ENCODE peak calls at places on chromosomes 6 and 20, in ten cellular contexts. One of them, this sample, is unnamed.

GRCh38 chr6:157227202-157228166 is 95.8 kb downstream of the TMEM242 start:
- DNase-seq in OCI-LY7: peak
- DNase-seq in fibroblast of mammary gland: peak
- DNase-seq in upper lobe of right lung: peak
- DNase-seq in upper lobe of left lung: no peak
- DNase-seq in left lung: no peak
- DNase-seq in endodermal cell: peak
- DNase-seq in fibroblast of lung: no peak
- DNase-seq in HCT116: no peak
- DNase-seq in astrocyte of the spinal cord: no peak
- DNase-seq in this sample: no peak

GRCh38 chr6:80528115-80528514 is 421.6 kb downstream of the BCKDHB start:
- DNase-seq in fibroblast of lung: no peak
- DNase-seq in OCI-LY7: no peak
- DNase-seq in upper lobe of left lung: no peak
- DNase-seq in fibroblast of mammary gland: no peak
- DNase-seq in endodermal cell: no peak
- DNase-seq in HCT116: no peak
- DNase-seq in astrocyte of the spinal cord: no peak
- DNase-seq in left lung: no peak
- DNase-seq in upper lobe of right lung: no peak
- DNase-seq in this sample: no peak

GRCh38 chr20:45300961-45301360 is 5.7 kb upstream of the RBPJL start:
- DNase-seq in left lung: no peak
- DNase-seq in OCI-LY7: peak
- DNase-seq in HCT116: peak
- DNase-seq in upper lobe of right lung: no peak
- DNase-seq in astrocyte of the spinal cord: no peak
- DNase-seq in upper lobe of left lung: no peak
- DNase-seq in fibroblast of lung: peak
- DNase-seq in fibroblast of mammary gland: peak
- DNase-seq in endodermal cell: peak
- DNase-seq in this sample: peak

GRCh38 chr20:11581271-11581670 is 336.4 kb upstream of the BTBD3 start:
- DNase-seq in astrocyte of the spinal cord: no peak
- DNase-seq in HCT116: peak
- DNase-seq in upper lobe of left lung: no peak
- DNase-seq in fibroblast of lung: no peak
- DNase-seq in fibroblast of mammary gland: peak
- DNase-seq in upper lobe of right lung: no peak
- DNase-seq in left lung: no peak
- DNase-seq in OCI-LY7: no peak
- DNase-seq in endodermal cell: no peak
- DNase-seq in this sample: no peak

GRCh38 chr20:56657879-56658278 is 28.8 kb downstream of the TFAP2C start:
- DNase-seq in left lung: no peak
- DNase-seq in fibroblast of mammary gland: no peak
- DNase-seq in astrocyte of the spinal cord: no peak
- DNase-seq in OCI-LY7: no peak
- DNase-seq in fibroblast of lung: no peak
- DNase-seq in endodermal cell: no peak
- DNase-seq in upper lobe of right lung: no peak
- DNase-seq in upper lobe of left lung: no peak
- DNase-seq in HCT116: no peak
- DNase-seq in this sample: no peak

GRCh38 chr6:19410477-19410876 is 426.7 kb upstream of the ID4 start:
- DNase-seq in upper lobe of right lung: no peak
- DNase-seq in fibroblast of mammary gland: peak
- DNase-seq in upper lobe of left lung: no peak
- DNase-seq in left lung: no peak
- DNase-seq in endodermal cell: no peak
- DNase-seq in fibroblast of lung: peak
- DNase-seq in HCT116: no peak
- DNase-seq in OCI-LY7: no peak
- DNase-seq in astrocyte of the spinal cord: peak
- DNase-seq in this sample: no peak

GRCh38 chr6:76631641-76632040 is 559.2 kb upstream of the IMPG1 start:
- DNase-seq in endodermal cell: no peak
- DNase-seq in fibroblast of lung: no peak
- DNase-seq in HCT116: no peak
- DNase-seq in astrocyte of the spinal cord: no peak
- DNase-seq in upper lobe of left lung: peak
- DNase-seq in OCI-LY7: no peak
- DNase-seq in upper lobe of right lung: no peak
- DNase-seq in left lung: no peak
- DNase-seq in fibroblast of mammary gland: no peak
- DNase-seq in this sample: no peak

GRCh38 chr6:96823743-96824142 is 13.5 kb downstream of the GPR63 start:
- DNase-seq in fibroblast of mammary gland: peak
- DNase-seq in astrocyte of the spinal cord: no peak
- DNase-seq in upper lobe of left lung: no peak
- DNase-seq in left lung: no peak
- DNase-seq in OCI-LY7: no peak
- DNase-seq in HCT116: no peak
- DNase-seq in upper lobe of right lung: no peak
- DNase-seq in endodermal cell: no peak
- DNase-seq in fibroblast of lung: no peak
- DNase-seq in this sample: no peak

GRCh38 chr6:161748535-161749386 is 474.9 kb upstream of the AGPAT4 start:
- DNase-seq in left lung: no peak
- DNase-seq in fibroblast of lung: peak
- DNase-seq in upper lobe of left lung: no peak
- DNase-seq in OCI-LY7: peak
- DNase-seq in HCT116: peak
- DNase-seq in fibroblast of mammary gland: no peak
- DNase-seq in upper lobe of right lung: no peak
- DNase-seq in endodermal cell: peak
- DNase-seq in astrocyte of the spinal cord: no peak
- DNase-seq in this sample: peak

GRCh38 chr6:161218222-161218621 is 55.6 kb downstream of the AGPAT4 start:
- DNase-seq in upper lobe of left lung: no peak
- DNase-seq in left lung: no peak
- DNase-seq in endodermal cell: no peak
- DNase-seq in astrocyte of the spinal cord: no peak
- DNase-seq in fibroblast of lung: no peak
- DNase-seq in fibroblast of mammary gland: peak
- DNase-seq in upper lobe of right lung: no peak
- DNase-seq in OCI-LY7: peak
- DNase-seq in HCT116: no peak
- DNase-seq in this sample: no peak

GRCh38 chr20:36084897-36085617 is 69.5 kb upstream of the EPB41L1 start:
- DNase-seq in upper lobe of right lung: no peak
- DNase-seq in OCI-LY7: no peak
- DNase-seq in HCT116: no peak
- DNase-seq in left lung: no peak
- DNase-seq in upper lobe of left lung: no peak
- DNase-seq in astrocyte of the spinal cord: peak
- DNase-seq in fibroblast of lung: peak
- DNase-seq in endodermal cell: no peak
- DNase-seq in fibroblast of mammary gland: peak
- DNase-seq in this sample: no peak
- TF ChIP-seq CTCF in upper lobe of right lung: no peak
- TF ChIP-seq CTCF in OCI-LY7: no peak
- TF ChIP-seq CTCF in HCT116: no peak
- TF ChIP-seq CTCF in left lung: no peak
- TF ChIP-seq CTCF in upper lobe of left lung: no peak
- TF ChIP-seq CTCF in astrocyte of the spinal cord: no peak
- TF ChIP-seq CTCF in fibroblast of lung: no peak
- TF ChIP-seq CTCF in endodermal cell: no peak
- TF ChIP-seq CTCF in fibroblast of mammary gland: no peak
- TF ChIP-seq CTCF in this sample: no peak

GRCh38 chr6:163443985-163444553 is 29.6 kb downstream of the QKI start:
- DNase-seq in fibroblast of mammary gland: no peak
- DNase-seq in HCT116: no peak
- DNase-seq in fibroblast of lung: no peak
- DNase-seq in astrocyte of the spinal cord: no peak
- DNase-seq in OCI-LY7: no peak
- DNase-seq in upper lobe of right lung: no peak
- DNase-seq in upper lobe of left lung: no peak
- DNase-seq in left lung: no peak
- DNase-seq in endodermal cell: no peak
- DNase-seq in this sample: no peak
- TF ChIP-seq CTCF in fibroblast of mammary gland: peak
- TF ChIP-seq CTCF in HCT116: no peak
- TF ChIP-seq CTCF in fibroblast of lung: no peak
- TF ChIP-seq CTCF in astrocyte of the spinal cord: peak
- TF ChIP-seq CTCF in OCI-LY7: no peak
- TF ChIP-seq CTCF in upper lobe of right lung: no peak
- TF ChIP-seq CTCF in upper lobe of left lung: no peak
- TF ChIP-seq CTCF in left lung: no peak
- TF ChIP-seq CTCF in endodermal cell: peak
- TF ChIP-seq CTCF in this sample: no peak

DNA sequence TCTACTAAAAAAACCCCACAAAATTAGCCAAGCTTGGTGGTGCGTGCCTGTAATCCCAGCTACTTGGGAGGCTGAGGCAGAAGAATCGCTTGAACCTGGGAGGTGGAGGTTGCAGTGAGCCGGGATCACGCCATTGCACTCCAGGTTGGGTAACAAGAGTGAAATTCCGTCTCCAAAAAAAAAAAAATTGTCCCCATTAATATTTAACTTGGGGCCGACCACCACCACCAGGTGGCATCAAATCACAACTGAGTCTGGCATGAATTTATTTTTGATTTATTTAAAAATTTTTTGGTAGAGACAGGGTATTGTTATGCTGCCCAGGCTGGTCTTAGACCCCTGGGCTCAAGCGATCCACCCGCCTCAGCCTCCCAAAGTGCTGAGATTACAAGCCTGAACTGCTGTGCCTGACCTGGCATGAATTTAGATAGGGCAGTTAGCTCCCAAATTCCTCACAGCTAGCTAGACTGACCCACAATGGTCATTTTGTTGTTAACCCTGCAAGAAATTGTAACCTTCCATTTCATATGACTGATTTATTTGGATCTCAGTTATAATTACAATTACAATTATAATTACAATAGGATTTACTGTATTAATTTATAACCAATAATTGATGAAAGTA is 17.1 kb upstream of the BEND3 start:
- DNase-seq in endodermal cell: peak
- DNase-seq in fibroblast of lung: peak
- DNase-seq in astrocyte of the spinal cord: peak
- DNase-seq in upper lobe of left lung: no peak
- DNase-seq in fibroblast of mammary gland: peak
- DNase-seq in OCI-LY7: peak
- DNase-seq in upper lobe of right lung: no peak
- DNase-seq in left lung: no peak
- DNase-seq in HCT116: peak
- DNase-seq in this sample: peak
- TF ChIP-seq CTCF in endodermal cell: peak
- TF ChIP-seq CTCF in fibroblast of lung: peak
- TF ChIP-seq CTCF in astrocyte of the spinal cord: peak
- TF ChIP-seq CTCF in upper lobe of left lung: no peak
- TF ChIP-seq CTCF in fibroblast of mammary gland: peak
- TF ChIP-seq CTCF in OCI-LY7: peak
- TF ChIP-seq CTCF in upper lobe of right lung: peak
- TF ChIP-seq CTCF in left lung: no peak
- TF ChIP-seq CTCF in HCT116: peak
- TF ChIP-seq CTCF in this sample: peak

DNA sequence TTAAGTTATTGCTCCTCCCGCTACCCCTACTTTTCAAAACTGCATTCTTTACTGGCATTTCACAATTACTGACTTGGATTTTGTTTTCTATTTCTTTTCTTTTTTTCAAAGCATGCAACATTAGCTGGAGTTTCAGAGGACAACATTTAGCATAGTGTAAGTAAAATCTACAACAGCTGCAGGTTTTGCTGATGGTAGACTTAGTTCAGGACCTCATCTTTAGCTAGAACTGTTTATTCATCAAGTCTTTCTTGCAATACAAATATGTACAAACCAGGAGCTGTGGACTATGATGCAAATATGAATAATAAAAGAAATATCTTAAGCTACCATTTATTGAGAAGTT is 728 bp upstream of the CEP162 start:
- DNase-seq in astrocyte of the spinal cord: no peak
- DNase-seq in HCT116: no peak
- DNase-seq in upper lobe of right lung: no peak
- DNase-seq in endodermal cell: no peak
- DNase-seq in upper lobe of left lung: no peak
- DNase-seq in fibroblast of mammary gland: no peak
- DNase-seq in OCI-LY7: no peak
- DNase-seq in left lung: no peak
- DNase-seq in fibroblast of lung: no peak
- DNase-seq in this sample: no peak
- TF ChIP-seq CTCF in astrocyte of the spinal cord: no peak
- TF ChIP-seq CTCF in HCT116: no peak
- TF ChIP-seq CTCF in upper lobe of right lung: no peak
- TF ChIP-seq CTCF in endodermal cell: peak
- TF ChIP-seq CTCF in upper lobe of left lung: no peak
- TF ChIP-seq CTCF in fibroblast of mammary gland: no peak
- TF ChIP-seq CTCF in OCI-LY7: peak
- TF ChIP-seq CTCF in left lung: no peak
- TF ChIP-seq CTCF in fibroblast of lung: no peak
- TF ChIP-seq CTCF in this sample: no peak

GRCh38 chr6:112877134-112878100 is 530.3 kb downstream of the RFPL4B start:
- DNase-seq in upper lobe of left lung: no peak
- DNase-seq in endodermal cell: no peak
- DNase-seq in fibroblast of mammary gland: peak
- DNase-seq in upper lobe of right lung: no peak
- DNase-seq in left lung: no peak
- DNase-seq in fibroblast of lung: peak
- DNase-seq in OCI-LY7: no peak
- DNase-seq in astrocyte of the spinal cord: peak
- DNase-seq in HCT116: no peak
- DNase-seq in this sample: no peak
- TF ChIP-seq CTCF in upper lobe of left lung: no peak
- TF ChIP-seq CTCF in endodermal cell: no peak
- TF ChIP-seq CTCF in fibroblast of mammary gland: peak
- TF ChIP-seq CTCF in upper lobe of right lung: no peak
- TF ChIP-seq CTCF in left lung: no peak
- TF ChIP-seq CTCF in fibroblast of lung: peak
- TF ChIP-seq CTCF in OCI-LY7: peak
- TF ChIP-seq CTCF in astrocyte of the spinal cord: peak
- TF ChIP-seq CTCF in HCT116: peak
- TF ChIP-seq CTCF in this sample: no peak

This sample was measured in GM12865.